ENCODE peak calls at places on chromosomes 11 and 22, in eight cellular contexts. K is ACHN; U is stimulated activated CD8-positive, alpha-beta memory T cell treated with anti-CD3 and anti-CD28 coated beads, Interleukin-15, amount 100 ng/mL, for 24 hours; S is H9; L is central memory CD4-positive, alpha-beta T cell; M is pons; T is iPS-NIHi11; N is GF-D8. H is an unnamed sample.

GRCh38 chr11:19868281-19868821 is 155.7 kb downstream of the NAV2 start:
- DNase-seq in M (no peak), T (no peak), L (no peak), U (no peak), N (no peak), K (no peak), S (no peak), H (peak; percentile 72)

GRCh38 chr22:48703265-48703941 is 1124.3 kb downstream of the BRD1 start:
- DNase-seq in T (no peak), M (peak; percentile 16), K (no peak), S (no peak), L (no peak), U (no peak), N (no peak), H (no peak)

GRCh38 chr22:41526802-41527799 is 17.2 kb downstream of the POLR3H start:
- DNase-seq in T (peak; percentile 85), M (peak; percentile 49), S (peak; percentile 63), K (no peak), U (peak; percentile 64), N (no peak), L (peak; percentile 54), H (no peak)

GRCh38 chr11:117495357-117495756 is 167.7 kb downstream of the CEP164 start:
- DNase-seq in S (no peak), L (no peak), K (no peak), N (no peak), M (no peak), T (no peak), U (no peak), H (no peak)

GRCh38 chr11:65432686-65433582 is 10.3 kb downstream of the NEAT1 start:
- DNase-seq in K (peak; percentile 33), T (no peak), U (no peak), L (peak; percentile 59), N (peak; percentile 23), M (peak; percentile 80), S (no peak), H (peak; percentile 31)

GRCh38 chr11:100978442-100978841 is 151.2 kb downstream of the PGR start:
- DNase-seq in N (no peak), U (no peak), S (peak; percentile 32), L (no peak), M (no peak), K (no peak), T (peak; percentile 31), H (no peak)

GRCh38 chr11:45109400-45109799 is 37.0 kb upstream of the PRDM11 start:
- DNase-seq in M (no peak), U (no peak), L (no peak), K (no peak), N (no peak), T (no peak), S (no peak), H (no peak)

GRCh38 chr22:44464000-44464399 is 34.0 kb downstream of the RTL6 start:
- DNase-seq in K (no peak), L (no peak), M (no peak), N (no peak), S (no peak), U (no peak), T (no peak), H (no peak)

GRCh38 chr11:122897606-122898210 is 15.1 kb downstream of the JHY start:
- DNase-seq in S (no peak), L (no peak), M (no peak), N (no peak), K (no peak), U (no peak), T (no peak), H (no peak)

GRCh38 chr11:64844330-64845124 is at the start of gene CDC42BPG:
- DNase-seq in N (peak; percentile 4), S (peak; percentile 91), L (peak; percentile 71), T (peak; percentile 98), K (peak; percentile 71), M (no peak), U (no peak), H (peak; percentile 25)

GRCh38 chr11:79052539-79052938 is 388.3 kb downstream of the TENM4 start:
- DNase-seq in N (no peak), U (no peak), T (peak; percentile 77), S (peak; percentile 52), K (peak; percentile 11), L (no peak), M (peak; percentile 26), H (no peak)

GRCh38 chr22:35540600-35541253 is at the start of gene RASD2:
- DNase-seq in U (no peak), T (peak; percentile 63), K (peak; percentile 56), N (no peak), S (peak; percentile 65), M (no peak), L (peak; percentile 27), H (no peak)

GRCh38 chr11:9053631-9054030 is 37.8 kb downstream of the SCUBE2 start:
- DNase-seq in T (no peak), U (no peak), N (no peak), L (no peak), K (peak; percentile 77), M (peak; percentile 50), S (no peak), H (no peak)

GRCh38 chr11:110711776-110712642 is at the start of gene ARHGAP20:
- DNase-seq in M (peak; percentile 49), K (no peak), U (no peak), L (peak; percentile 13), S (peak; percentile 81), T (peak; percentile 91), N (no peak), H (no peak)

GRCh38 chr22:37012262-37012904 is 6.9 kb downstream of the TST start:
- DNase-seq in K (no peak), M (no peak), T (no peak), S (no peak), U (no peak), L (no peak), N (no peak), H (no peak)

GRCh38 chr11:27718346-27718852 is 18.1 kb upstream of the BDNF start:
- DNase-seq in U (no peak), T (peak; percentile 71), N (no peak), L (no peak), K (peak; percentile 89), M (no peak), S (peak; percentile 87), H (peak; percentile 81)

GRCh38 chr11:15906481-15907035 is 449.8 kb downstream of the SOX6 start:
- DNase-seq in M (no peak), N (no peak), L (no peak), T (no peak), U (no peak), K (no peak), S (no peak), H (no peak)

GRCh38 chr22:27667121-27667843 is 134.3 kb downstream of the MN1 start:
- DNase-seq in M (no peak), K (no peak), T (no peak), N (no peak), S (no peak), L (no peak), U (no peak), H (peak; percentile 72)

GRCh38 chr11:28346209-28346608 is 238.0 kb downstream of the METTL15 start:
- DNase-seq in K (no peak), T (no peak), U (no peak), M (no peak), S (no peak), L (no peak), N (no peak), H (no peak)

GRCh38 chr11:65390099-65390941 is 3.9 kb downstream of the FRMD8 start:
- DNase-seq in L (no peak), S (no peak), U (no peak), M (no peak), T (no peak), N (no peak), K (no peak), H (no peak)

GRCh38 chr11:47906066-47906465 is 57.9 kb upstream of the NUP160 start:
- DNase-seq in M (no peak), N (no peak), T (no peak), L (no peak), S (no peak), U (no peak), K (no peak), H (no peak)

GRCh38 chr11:1126491-1126926 is 31.2 kb upstream of the MUC5AC start:
- DNase-seq in U (no peak), L (no peak), M (no peak), N (no peak), S (peak; percentile 16), K (no peak), T (no peak), H (no peak)

GRCh38 chr22:18034076-18034475 is 9.7 kb upstream of the MICAL3 start:
- DNase-seq in K (no peak), N (no peak), S (no peak), M (no peak), L (no peak), U (no peak), T (no peak), H (no peak)

GRCh38 chr11:95305726-95306522 is 74.9 kb upstream of the SESN3 start:
- DNase-seq in L (no peak), U (no peak), K (no peak), M (no peak), N (no peak), T (no peak), S (no peak), H (no peak)

H was measured in stromal cell of bone marrow.